ENCODE peak calls at places on chromosomes 11 and 22, in nine cellular contexts. One of them, this sample, is unnamed.

GRCh38 chr11:97428247-97428646 is 1038.4 kb downstream of the JRKL start:
- DNase-seq in GM12878: no peak
- DNase-seq in IMR-90: no peak
- DNase-seq in fibroblast of mammary gland: no peak
- DNase-seq in astrocyte of the spinal cord: no peak
- DNase-seq in nephron progenitor cell: no peak
- DNase-seq in osteocyte: no peak
- DNase-seq in type B pancreatic cell: no peak
- DNase-seq in cardiac fibroblast: no peak
- DNase-seq in this sample: no peak

GRCh38 chr22:43474161-43475101 is 62.6 kb downstream of the MPPED1 start:
- DNase-seq in GM12878: no peak
- DNase-seq in IMR-90: no peak
- DNase-seq in cardiac fibroblast: no peak
- DNase-seq in nephron progenitor cell: peak; percentile 35
- DNase-seq in astrocyte of the spinal cord: no peak
- DNase-seq in fibroblast of mammary gland: no peak
- DNase-seq in type B pancreatic cell: no peak
- DNase-seq in osteocyte: no peak
- DNase-seq in this sample: no peak

GRCh38 chr22:46069518-46070214 is 80.7 kb upstream of the PPARA start:
- DNase-seq in nephron progenitor cell: no peak
- DNase-seq in GM12878: no peak
- DNase-seq in type B pancreatic cell: no peak
- DNase-seq in astrocyte of the spinal cord: peak; percentile 94
- DNase-seq in cardiac fibroblast: peak; percentile 96
- DNase-seq in fibroblast of mammary gland: peak; percentile 95
- DNase-seq in osteocyte: no peak
- DNase-seq in IMR-90: peak; percentile 91
- DNase-seq in this sample: peak; percentile 53

GRCh38 chr11:3037041-3037944 is 19.9 kb downstream of the CARS1 start:
- DNase-seq in fibroblast of mammary gland: peak; percentile 70
- DNase-seq in cardiac fibroblast: peak; percentile 80
- DNase-seq in nephron progenitor cell: peak; percentile 88
- DNase-seq in osteocyte: peak; percentile 89
- DNase-seq in GM12878: no peak
- DNase-seq in IMR-90: peak; percentile 61
- DNase-seq in astrocyte of the spinal cord: peak; percentile 67
- DNase-seq in type B pancreatic cell: peak; percentile 80
- DNase-seq in this sample: peak; percentile 92

GRCh38 chr11:14193644-14194043 is 165.3 kb downstream of the RRAS2 start:
- DNase-seq in cardiac fibroblast: no peak
- DNase-seq in type B pancreatic cell: no peak
- DNase-seq in IMR-90: no peak
- DNase-seq in osteocyte: no peak
- DNase-seq in fibroblast of mammary gland: no peak
- DNase-seq in GM12878: no peak
- DNase-seq in astrocyte of the spinal cord: no peak
- DNase-seq in nephron progenitor cell: no peak
- DNase-seq in this sample: no peak

GRCh38 chr11:119319702-119320592 is 3.0 kb upstream of the MCAM start:
- DNase-seq in cardiac fibroblast: no peak
- DNase-seq in astrocyte of the spinal cord: no peak
- DNase-seq in IMR-90: no peak
- DNase-seq in osteocyte: no peak
- DNase-seq in GM12878: no peak
- DNase-seq in nephron progenitor cell: peak; percentile 70
- DNase-seq in fibroblast of mammary gland: no peak
- DNase-seq in type B pancreatic cell: peak; percentile 58
- DNase-seq in this sample: no peak

GRCh38 chr11:104078250-104078649 is 41.8 kb downstream of the DDI1 start:
- DNase-seq in fibroblast of mammary gland: no peak
- DNase-seq in IMR-90: no peak
- DNase-seq in astrocyte of the spinal cord: no peak
- DNase-seq in cardiac fibroblast: no peak
- DNase-seq in type B pancreatic cell: no peak
- DNase-seq in nephron progenitor cell: no peak
- DNase-seq in osteocyte: no peak
- DNase-seq in GM12878: no peak
- DNase-seq in this sample: no peak

GRCh38 chr11:61339490-61339878 is 6.5 kb downstream of the TKFC start:
- DNase-seq in GM12878: no peak
- DNase-seq in nephron progenitor cell: no peak
- DNase-seq in cardiac fibroblast: no peak
- DNase-seq in osteocyte: no peak
- DNase-seq in astrocyte of the spinal cord: no peak
- DNase-seq in IMR-90: no peak
- DNase-seq in type B pancreatic cell: no peak
- DNase-seq in fibroblast of mammary gland: no peak
- DNase-seq in this sample: no peak

GRCh38 chr22:23227380-23227779 is 47.1 kb downstream of the BCR start:
- DNase-seq in fibroblast of mammary gland: no peak
- DNase-seq in osteocyte: no peak
- DNase-seq in nephron progenitor cell: no peak
- DNase-seq in IMR-90: no peak
- DNase-seq in cardiac fibroblast: no peak
- DNase-seq in type B pancreatic cell: no peak
- DNase-seq in astrocyte of the spinal cord: no peak
- DNase-seq in GM12878: no peak
- DNase-seq in this sample: no peak

GRCh38 chr22:22923379-22923778 is 35.8 kb downstream of the IGLL5 start:
- DNase-seq in fibroblast of mammary gland: no peak
- DNase-seq in astrocyte of the spinal cord: no peak
- DNase-seq in type B pancreatic cell: no peak
- DNase-seq in osteocyte: no peak
- DNase-seq in IMR-90: no peak
- DNase-seq in nephron progenitor cell: no peak
- DNase-seq in GM12878: no peak
- DNase-seq in cardiac fibroblast: no peak
- DNase-seq in this sample: no peak

GRCh38 chr11:59560702-59561469 is 49.5 kb downstream of the OR4D9 start:
- DNase-seq in cardiac fibroblast: peak; percentile 89
- DNase-seq in nephron progenitor cell: peak; percentile 86
- DNase-seq in fibroblast of mammary gland: peak; percentile 77
- DNase-seq in IMR-90: peak; percentile 82
- DNase-seq in type B pancreatic cell: peak; percentile 83
- DNase-seq in astrocyte of the spinal cord: peak; percentile 89
- DNase-seq in GM12878: peak; percentile 51
- DNase-seq in osteocyte: peak; percentile 91
- DNase-seq in this sample: no peak

GRCh38 chr22:45051419-45051818 is 41.6 kb upstream of the PHF21B start:
- DNase-seq in astrocyte of the spinal cord: no peak
- DNase-seq in GM12878: no peak
- DNase-seq in nephron progenitor cell: no peak
- DNase-seq in type B pancreatic cell: no peak
- DNase-seq in osteocyte: no peak
- DNase-seq in IMR-90: no peak
- DNase-seq in cardiac fibroblast: no peak
- DNase-seq in fibroblast of mammary gland: no peak
- DNase-seq in this sample: peak; percentile 61

GRCh38 chr22:24985824-24986214 is 33.3 kb downstream of the KIAA1671 start:
- DNase-seq in astrocyte of the spinal cord: peak; percentile 84
- DNase-seq in fibroblast of mammary gland: peak; percentile 49
- DNase-seq in type B pancreatic cell: no peak
- DNase-seq in nephron progenitor cell: no peak
- DNase-seq in GM12878: no peak
- DNase-seq in osteocyte: no peak
- DNase-seq in cardiac fibroblast: peak; percentile 97
- DNase-seq in IMR-90: peak; percentile 10
- DNase-seq in this sample: no peak

GRCh38 chr22:46675938-46676337 is 55.8 kb downstream of the GRAMD4 start:
- DNase-seq in astrocyte of the spinal cord: no peak
- DNase-seq in osteocyte: no peak
- DNase-seq in fibroblast of mammary gland: no peak
- DNase-seq in IMR-90: no peak
- DNase-seq in type B pancreatic cell: no peak
- DNase-seq in cardiac fibroblast: no peak
- DNase-seq in nephron progenitor cell: no peak
- DNase-seq in GM12878: no peak
- DNase-seq in this sample: no peak

GRCh38 chr11:68589817-68590216 is 94.5 kb upstream of the GAL start:
- DNase-seq in type B pancreatic cell: no peak
- DNase-seq in nephron progenitor cell: no peak
- DNase-seq in GM12878: no peak
- DNase-seq in IMR-90: no peak
- DNase-seq in cardiac fibroblast: no peak
- DNase-seq in astrocyte of the spinal cord: no peak
- DNase-seq in osteocyte: no peak
- DNase-seq in fibroblast of mammary gland: no peak
- DNase-seq in this sample: no peak

DNA sequence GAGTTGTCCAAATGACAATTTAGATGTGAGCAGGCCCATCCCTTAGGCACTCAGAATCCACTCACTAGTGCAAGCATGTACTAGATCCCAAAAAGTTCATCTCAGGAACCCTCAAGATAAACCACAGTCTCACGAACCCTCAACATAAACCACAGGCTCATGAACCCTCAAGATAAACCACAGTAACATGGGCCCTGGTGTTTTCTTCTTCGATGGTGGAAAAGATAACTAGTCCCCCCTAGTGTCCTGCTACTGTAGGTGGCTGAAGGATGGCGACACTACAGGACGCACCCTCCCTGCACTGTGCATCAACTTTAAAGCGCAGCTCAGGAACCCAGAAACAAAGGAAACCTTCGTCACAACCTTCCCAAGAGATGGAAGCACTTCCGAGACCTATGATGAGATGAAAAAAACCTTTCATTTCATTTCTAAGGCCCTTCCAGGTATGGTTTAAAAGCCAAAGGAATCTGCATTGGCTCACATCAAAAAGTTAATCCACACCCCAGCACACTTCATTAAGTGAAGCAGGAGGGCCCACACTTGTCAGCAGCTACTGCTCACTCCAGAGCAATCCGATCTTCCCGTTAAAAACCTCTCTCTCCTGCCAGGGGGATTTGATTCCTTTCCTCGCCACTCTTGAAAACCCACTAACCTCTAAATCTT is 2.4 kb downstream of the LARGE1 start:
- DNase-seq in cardiac fibroblast: peak; percentile 31
- DNase-seq in GM12878: peak; percentile 37
- DNase-seq in osteocyte: no peak
- DNase-seq in type B pancreatic cell: no peak
- DNase-seq in nephron progenitor cell: peak; percentile 10
- DNase-seq in astrocyte of the spinal cord: no peak
- DNase-seq in fibroblast of mammary gland: peak; percentile 23
- DNase-seq in IMR-90: peak; percentile 50
- DNase-seq in this sample: no peak
- TF ChIP-seq CTCF in cardiac fibroblast: no peak
- TF ChIP-seq CTCF in GM12878: peak; percentile 73
- TF ChIP-seq CTCF in osteocyte: peak; percentile 46
- TF ChIP-seq CTCF in type B pancreatic cell: peak; percentile 55
- TF ChIP-seq CTCF in nephron progenitor cell: peak; percentile 19
- TF ChIP-seq CTCF in astrocyte of the spinal cord: peak; percentile 7
- TF ChIP-seq CTCF in fibroblast of mammary gland: peak; percentile 31
- TF ChIP-seq CTCF in IMR-90: peak; percentile 51
- TF ChIP-seq CTCF in this sample: peak; percentile 70

GRCh38 chr11:57901756-57902155 is 121.9 kb upstream of the OR9Q1 start:
- DNase-seq in GM12878: no peak
- DNase-seq in fibroblast of mammary gland: no peak
- DNase-seq in nephron progenitor cell: no peak
- DNase-seq in IMR-90: no peak
- DNase-seq in osteocyte: no peak
- DNase-seq in cardiac fibroblast: no peak
- DNase-seq in type B pancreatic cell: no peak
- DNase-seq in astrocyte of the spinal cord: no peak
- DNase-seq in this sample: no peak
- TF ChIP-seq CTCF in GM12878: no peak
- TF ChIP-seq CTCF in fibroblast of mammary gland: no peak
- TF ChIP-seq CTCF in nephron progenitor cell: no peak
- TF ChIP-seq CTCF in IMR-90: no peak
- TF ChIP-seq CTCF in osteocyte: no peak
- TF ChIP-seq CTCF in cardiac fibroblast: no peak
- TF ChIP-seq CTCF in type B pancreatic cell: no peak
- TF ChIP-seq CTCF in astrocyte of the spinal cord: no peak
- TF ChIP-seq CTCF in this sample: no peak

DNA sequence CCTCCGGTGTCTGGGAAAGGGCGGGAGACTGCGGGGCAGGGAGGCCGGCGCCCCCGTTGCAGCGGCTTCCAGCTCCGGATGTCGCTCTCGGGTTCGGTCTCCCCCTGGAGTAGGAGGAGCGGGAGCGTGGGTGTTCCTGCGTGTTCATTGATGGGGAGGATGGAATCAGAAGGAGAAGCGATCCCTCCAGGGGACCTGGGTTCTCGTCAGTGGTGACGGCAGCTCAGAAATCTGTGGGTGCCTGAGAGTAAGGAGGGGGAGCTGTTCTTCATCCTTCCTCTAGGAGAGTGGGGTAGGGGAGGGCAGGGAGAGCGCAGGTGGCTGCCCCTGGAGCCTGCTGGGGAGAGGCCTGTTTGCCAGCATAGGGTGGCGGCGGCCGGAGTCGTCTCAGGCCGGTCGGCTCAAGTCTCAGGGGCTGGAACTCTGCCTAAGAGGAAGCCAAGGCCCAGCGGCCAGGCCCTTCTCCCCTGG is 1.1 kb downstream of the UBASH3B start:
- DNase-seq in GM12878: no peak
- DNase-seq in IMR-90: peak; percentile 56
- DNase-seq in nephron progenitor cell: peak; percentile 42
- DNase-seq in cardiac fibroblast: peak; percentile 47
- DNase-seq in type B pancreatic cell: no peak
- DNase-seq in osteocyte: no peak
- DNase-seq in fibroblast of mammary gland: peak; percentile 58
- DNase-seq in astrocyte of the spinal cord: peak; percentile 51
- DNase-seq in this sample: no peak
- TF ChIP-seq CTCF in GM12878: no peak
- TF ChIP-seq CTCF in IMR-90: peak; percentile 2
- TF ChIP-seq CTCF in nephron progenitor cell: no peak
- TF ChIP-seq CTCF in cardiac fibroblast: no peak
- TF ChIP-seq CTCF in type B pancreatic cell: peak; percentile 22
- TF ChIP-seq CTCF in osteocyte: no peak
- TF ChIP-seq CTCF in fibroblast of mammary gland: no peak
- TF ChIP-seq CTCF in astrocyte of the spinal cord: no peak
- TF ChIP-seq CTCF in this sample: no peak

GRCh38 chr22:49025791-49026475 is 801.7 kb downstream of the BRD1 start:
- DNase-seq in osteocyte: no peak
- DNase-seq in GM12878: no peak
- DNase-seq in IMR-90: no peak
- DNase-seq in fibroblast of mammary gland: no peak
- DNase-seq in nephron progenitor cell: no peak
- DNase-seq in astrocyte of the spinal cord: no peak
- DNase-seq in type B pancreatic cell: no peak
- DNase-seq in cardiac fibroblast: no peak
- DNase-seq in this sample: peak; percentile 86

GRCh38 chr22:49028111-49028510 is 799.6 kb downstream of the BRD1 start:
- DNase-seq in IMR-90: no peak
- DNase-seq in osteocyte: no peak
- DNase-seq in cardiac fibroblast: no peak
- DNase-seq in fibroblast of mammary gland: no peak
- DNase-seq in astrocyte of the spinal cord: no peak
- DNase-seq in type B pancreatic cell: no peak
- DNase-seq in GM12878: no peak
- DNase-seq in nephron progenitor cell: no peak
- DNase-seq in this sample: peak; percentile 59

GRCh38 chr22:49024775-49025440 is 802.8 kb downstream of the BRD1 start:
- DNase-seq in osteocyte: no peak
- DNase-seq in fibroblast of mammary gland: no peak
- DNase-seq in IMR-90: no peak
- DNase-seq in GM12878: no peak
- DNase-seq in cardiac fibroblast: no peak
- DNase-seq in type B pancreatic cell: no peak
- DNase-seq in astrocyte of the spinal cord: no peak
- DNase-seq in nephron progenitor cell: no peak
- DNase-seq in this sample: peak; percentile 86

GRCh38 chr22:49027122-49027670 is 800.5 kb downstream of the BRD1 start:
- DNase-seq in type B pancreatic cell: no peak
- DNase-seq in GM12878: no peak
- DNase-seq in fibroblast of mammary gland: no peak
- DNase-seq in cardiac fibroblast: no peak
- DNase-seq in astrocyte of the spinal cord: no peak
- DNase-seq in osteocyte: no peak
- DNase-seq in nephron progenitor cell: no peak
- DNase-seq in IMR-90: no peak
- DNase-seq in this sample: peak; percentile 72

GRCh38 chr22:49026476-49027121 is 801.1 kb downstream of the BRD1 start:
- DNase-seq in astrocyte of the spinal cord: no peak
- DNase-seq in osteocyte: no peak
- DNase-seq in type B pancreatic cell: no peak
- DNase-seq in IMR-90: no peak
- DNase-seq in GM12878: no peak
- DNase-seq in nephron progenitor cell: no peak
- DNase-seq in fibroblast of mammary gland: no peak
- DNase-seq in cardiac fibroblast: no peak
- DNase-seq in this sample: peak; percentile 75
- TF ChIP-seq CTCF in astrocyte of the spinal cord: no peak
- TF ChIP-seq CTCF in osteocyte: no peak
- TF ChIP-seq CTCF in type B pancreatic cell: no peak
- TF ChIP-seq CTCF in IMR-90: no peak
- TF ChIP-seq CTCF in GM12878: no peak
- TF ChIP-seq CTCF in nephron progenitor cell: peak; percentile 12
- TF ChIP-seq CTCF in fibroblast of mammary gland: no peak
- TF ChIP-seq CTCF in cardiac fibroblast: no peak
- TF ChIP-seq CTCF in this sample: peak; percentile 13

This sample was measured in chondrocyte.